ENCODE peak calls at places on chromosomes 12 and 14, in eight cellular contexts. W is A549; H is stimulated activated CD4-positive, alpha-beta T cell treated with anti-CD3 and anti-CD28 coated beads, Interleukin-4, amount 100 ng/mL, for 48 hours; C is HFFc6; N is GM03348; V is activated CD4-positive, alpha-beta T cell treated with anti-CD3 and anti-CD28 coated beads, Interleukin-2, amount 50 U/mL, for 24 hours; E is spleen; I is left lung. B is an unnamed sample.

GRCh38 chr12:1875608-1876007 is 42.8 kb downstream of the CACNA2D4 start:
- DNase-seq in W (no peak), H (no peak), C (no peak), N (no peak), V (no peak), E (no peak), I (no peak), B (no peak)

GRCh38 chr14:58659846-58660245 is 22.1 kb downstream of the DACT1 start:
- DNase-seq in W (no peak), H (no peak), C (no peak), N (no peak), V (no peak), E (no peak), I (no peak), B (no peak)

GRCh38 chr14:91926131-91926890 is 21.2 kb downstream of the FBLN5 start:
- DNase-seq in W (no peak), H (no peak), C (no peak), N (no peak), V (no peak), E (no peak), I (no peak), B (no peak)

GRCh38 chr14:73489481-73490175 is 1.1 kb upstream of the RIOX1 start:
- DNase-seq in W (no peak), H (no peak), C (peak), N (no peak), V (no peak), E (no peak), I (no peak), B (no peak)

GRCh38 chr12:40622246-40622838 is 69.9 kb upstream of the CNTN1 start:
- DNase-seq in W (peak), H (no peak), C (peak), N (peak), V (peak), E (no peak), I (no peak), B (peak)

GRCh38 chr12:124744659-124745467 is 118.8 kb downstream of the SCARB1 start:
- DNase-seq in W (peak), H (no peak), C (no peak), N (peak), V (no peak), E (no peak), I (no peak), B (no peak)

GRCh38 chr12:66776974-66777373 is 98.1 kb upstream of the GRIP1 start:
- DNase-seq in W (no peak), H (peak), C (no peak), N (no peak), V (peak), E (peak), I (no peak), B (no peak)

GRCh38 chr14:21039059-21039422 is 3.1 kb upstream of the RNASE7 start:
- DNase-seq in W (no peak), H (no peak), C (no peak), N (peak), V (no peak), E (peak), I (peak), B (no peak)

GRCh38 chr12:62653740-62654139 is 187.1 kb downstream of the MON2 start:
- DNase-seq in W (no peak), H (no peak), C (no peak), N (no peak), V (no peak), E (no peak), I (no peak), B (no peak)

GRCh38 chr12:120497524-120498150 is 1.7 kb downstream of the DYNLL1 start:
- DNase-seq in W (no peak), H (no peak), C (peak), N (peak), V (no peak), E (no peak), I (no peak), B (no peak)

GRCh38 chr14:68650403-68650994 is 142.4 kb downstream of the ZFP36L1 start:
- DNase-seq in W (no peak), H (no peak), C (no peak), N (no peak), V (no peak), E (no peak), I (no peak), B (no peak)

GRCh38 chr14:76863724-76864407 is 37.7 kb downstream of the LRRC74A start:
- DNase-seq in W (no peak), H (no peak), C (no peak), N (no peak), V (no peak), E (peak), I (no peak), B (no peak)

GRCh38 chr12:27623645-27624044 is 72.6 kb upstream of the REP15 start:
- DNase-seq in W (no peak), H (no peak), C (no peak), N (no peak), V (no peak), E (no peak), I (no peak), B (no peak)

GRCh38 chr12:66048843-66049537 is 81.6 kb downstream of the LLPH start:
- DNase-seq in W (no peak), H (no peak), C (no peak), N (peak), V (no peak), E (no peak), I (no peak), B (peak)

GRCh38 chr14:58663494-58664111 is 25.8 kb downstream of the DACT1 start:
- DNase-seq in W (no peak), H (no peak), C (peak), N (peak), V (no peak), E (no peak), I (no peak), B (peak)

GRCh38 chr12:104498211-104498801 is 41.6 kb downstream of the CHST11 start:
- DNase-seq in W (no peak), H (peak), C (no peak), N (peak), V (peak), E (no peak), I (no peak), B (no peak)

GRCh38 chr14:104467641-104468040 is 111.9 kb upstream of the C14orf180 start:
- DNase-seq in W (no peak), H (no peak), C (no peak), N (no peak), V (no peak), E (no peak), I (no peak), B (no peak)

GRCh38 chr14:54503476-54503875 is 6.2 kb upstream of the CGRRF1 start:
- DNase-seq in W (no peak), H (no peak), C (peak), N (peak), V (no peak), E (no peak), I (no peak), B (no peak)